ENCODE peak calls at places on chromosomes 13 and 19, in eight cellular contexts. J is H9; W is colonic mucosa; D is upper lobe of left lung; Z is right lobe of liver; F is CD4-positive, alpha-beta T cell; S is tibial nerve; Q is uterus. K is an unnamed sample. For H3K27me3, the result is how much of the 10 kb centered on the place peaks cover.

GRCh38 chr19:46815833-46816627 is 27.6 kb upstream of the SLC1A5 start:
- DNase-seq in J (no peak), W (no peak), D (no peak), Z (no peak), F (no peak), S (no peak), Q (no peak), K (no peak)

GRCh38 chr13:101489635-101490034 is 37.2 kb downstream of the ITGBL1 start:
- DNase-seq in J (no peak), W (no peak), D (no peak), Z (no peak), F (no peak), S (no peak), Q (no peak), K (no peak)

GRCh38 chr19:30360378-30361106 is 11.6 kb upstream of the ZNF536 start:
- DNase-seq in J (no peak), W (no peak), D (peak), Z (peak), F (no peak), S (no peak), Q (no peak), K (no peak)

GRCh38 chr13:111390522-111391270 is 70.3 kb downstream of the TEX29 start:
- DNase-seq in J (no peak), W (no peak), D (no peak), Z (no peak), F (no peak), S (no peak), Q (no peak), K (no peak)

GRCh38 chr19:23785982-23786381 is 27.3 kb upstream of the ZNF681 start:
- DNase-seq in J (no peak), W (no peak), D (no peak), Z (no peak), F (no peak), S (no peak), Q (no peak), K (no peak)

GRCh38 chr13:31761951-31762350 is 22.6 kb downstream of the RXFP2 start:
- DNase-seq in J (no peak), W (no peak), D (no peak), Z (no peak), F (no peak), S (no peak), Q (no peak), K (no peak)

GRCh38 chr19:29524912-29525870 is 603 bp upstream of the VSTM2B start:
- DNase-seq in J (peak), W (no peak), D (no peak), Z (no peak), F (no peak), S (no peak), Q (no peak), K (peak)

GRCh38 chr13:112722433-112723250 is 32.8 kb downstream of the ATP11A start:
- DNase-seq in J (no peak), W (no peak), D (peak), Z (no peak), F (no peak), S (no peak), Q (peak), K (no peak)

GRCh38 chr19:55980415-55980814 is 6.2 kb upstream of the NLRP5 start:
- DNase-seq in J (no peak), W (no peak), D (no peak), Z (no peak), F (no peak), S (no peak), Q (no peak), K (no peak)

GRCh38 chr13:38872693-38873092 is 117.9 kb downstream of the STOML3 start:
- DNase-seq in J (peak), W (no peak), D (peak), Z (peak), F (no peak), S (no peak), Q (peak), K (peak)

GRCh38 chr13:111031531-111031961 is 83.6 kb upstream of the ARHGEF7 start:
- DNase-seq in J (no peak), W (no peak), D (no peak), Z (no peak), F (no peak), S (no peak), Q (no peak), K (peak)

DNA sequence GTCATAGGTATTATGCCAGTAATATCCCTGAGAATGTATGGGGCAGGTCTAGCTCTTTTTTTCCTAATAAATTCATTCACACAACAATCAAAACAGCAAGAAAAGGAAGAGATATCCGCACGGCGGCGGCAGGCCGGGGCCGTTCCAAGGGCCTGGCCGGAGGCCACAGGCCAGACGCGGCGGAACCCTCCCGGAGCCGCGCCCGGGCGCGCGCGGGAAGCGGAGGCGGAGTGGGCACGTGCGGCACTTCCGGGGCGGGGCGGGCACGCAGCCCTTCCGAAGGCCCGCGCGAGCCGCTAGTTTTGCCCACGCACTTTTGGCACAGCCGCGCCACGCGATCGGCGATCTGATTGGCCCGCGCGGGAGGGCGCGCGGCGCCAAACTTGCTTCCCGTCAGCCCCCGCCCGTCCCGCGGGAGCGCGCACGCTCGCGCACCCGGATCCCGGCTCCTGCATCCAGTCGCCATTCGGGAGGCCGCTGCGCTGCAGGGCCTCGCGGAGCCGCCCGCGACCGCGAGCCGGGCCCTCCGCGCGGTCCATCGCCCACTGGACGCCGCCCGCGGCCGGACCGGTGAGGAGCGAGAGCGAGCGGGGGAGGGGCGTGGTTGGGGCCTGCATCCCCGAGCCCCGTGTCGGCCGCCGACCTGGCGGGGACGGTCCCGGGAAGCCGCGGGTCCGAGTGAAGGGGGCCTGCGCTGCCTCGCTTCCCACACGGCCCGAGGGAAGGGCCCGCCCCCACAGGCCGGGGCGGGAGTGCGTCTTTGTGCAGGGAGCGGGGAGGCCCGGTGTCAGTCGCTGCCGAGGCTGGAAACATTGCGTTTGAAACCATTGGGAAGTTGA is at the start of gene CHAMP1:
- DNase-seq in J (peak), W (peak), D (peak), Z (peak), F (peak), S (peak), Q (peak), K (peak)
- TF ChIP-seq CTCF in J (no peak), W (no peak), D (no peak), Z (no peak), F (no peak), S (no peak), Q (peak), K (no peak)

GRCh38 chr13:97235549-97236206 is 13.5 kb downstream of the MBNL2 start:
- DNase-seq in J (no peak), W (peak), D (no peak), Z (no peak), F (no peak), S (no peak), Q (no peak), K (no peak)

GRCh38 chr13:97239306-97239705 is 17.2 kb downstream of the MBNL2 start:
- DNase-seq in J (no peak), W (no peak), D (no peak), Z (no peak), F (no peak), S (no peak), Q (no peak), K (no peak)

GRCh38 chr13:97238432-97238831 is 16.3 kb downstream of the MBNL2 start:
- DNase-seq in J (no peak), W (no peak), D (no peak), Z (no peak), F (no peak), S (no peak), Q (no peak), K (no peak)

GRCh38 chr13:97238883-97239282 is 16.8 kb downstream of the MBNL2 start:
- DNase-seq in J (no peak), W (no peak), D (no peak), Z (no peak), F (no peak), S (no peak), Q (no peak), K (no peak)

DNA sequence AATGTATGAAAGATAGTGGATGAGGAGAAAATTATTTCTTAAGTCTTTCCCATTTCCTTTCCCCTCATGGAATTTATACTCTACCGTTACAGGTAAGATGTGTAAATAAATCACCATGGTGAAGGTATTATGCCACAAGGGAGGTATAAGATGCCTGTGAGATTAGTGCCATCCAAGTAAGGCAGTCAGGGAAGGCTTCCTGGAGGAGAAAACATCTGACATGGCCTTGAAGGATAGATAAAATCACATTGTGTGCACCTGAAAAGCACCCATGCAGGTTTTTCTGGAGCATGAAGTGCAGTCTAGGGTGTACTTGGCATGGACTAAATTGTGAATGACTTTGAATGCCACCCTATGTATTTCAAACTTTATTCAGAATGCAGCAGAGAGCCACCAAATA is 15.3 kb downstream of the MBNL2 start:
- DNase-seq in J (no peak), W (no peak), D (no peak), Z (no peak), F (no peak), S (no peak), Q (no peak), K (no peak)
- H3K27me3 ChIP-seq in J (under half), W (under half), D (under half), Z (under half), F (under half), S (under half), Q (under half), K (under half)

GRCh38 chr13:94710881-94711560 is 1.3 kb downstream of the SOX21 start:
- DNase-seq in J (peak), W (no peak), D (no peak), Z (no peak), F (no peak), S (no peak), Q (no peak), K (no peak)
- TF ChIP-seq CTCF in J (no peak), W (no peak), D (no peak), Z (no peak), F (no peak), S (peak), Q (no peak), K (no peak)

DNA sequence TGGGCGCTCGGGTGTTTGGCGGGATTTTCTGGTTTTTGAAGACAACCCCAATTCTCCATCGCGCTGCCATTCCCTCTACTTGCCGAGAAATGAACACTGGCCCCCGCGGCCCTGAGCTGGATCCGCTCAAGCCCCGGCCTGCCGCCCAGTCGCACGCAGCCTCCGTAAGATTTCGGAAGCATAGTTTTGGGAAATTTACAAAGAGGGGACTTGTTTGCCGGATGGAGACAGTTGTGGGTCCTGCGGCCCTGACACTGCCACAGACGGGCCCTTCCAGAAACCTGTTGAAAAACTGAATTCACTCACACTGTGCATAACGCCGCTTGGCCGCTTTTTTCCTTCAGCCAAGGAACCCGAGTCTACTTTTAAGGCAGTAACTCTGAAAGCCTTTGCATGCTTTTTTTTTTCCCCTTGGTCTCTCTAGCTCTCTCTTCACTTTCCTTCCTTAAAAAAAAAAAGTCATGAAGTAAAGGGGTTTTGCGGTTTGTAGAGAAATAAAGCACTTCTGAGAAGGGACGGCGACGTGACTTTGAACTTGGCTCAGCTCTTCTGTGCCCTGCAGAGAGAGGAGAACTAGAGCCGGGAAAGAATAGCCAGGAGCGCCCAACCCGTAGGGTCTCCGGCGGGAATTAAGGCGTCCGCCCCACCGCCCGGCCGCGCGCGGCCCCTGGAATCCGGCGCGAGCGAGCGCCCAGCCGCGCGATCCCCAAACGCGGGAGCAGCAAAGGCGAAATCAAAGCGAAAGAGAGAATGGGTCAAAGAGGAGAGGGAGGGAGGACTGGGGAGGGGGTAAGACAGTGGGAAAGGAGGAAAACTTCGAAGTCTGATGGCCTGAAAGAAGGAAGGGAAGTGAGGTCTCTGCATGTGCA is 3.4 kb upstream of the ZIC2 start:
- DNase-seq in J (peak), W (peak), D (no peak), Z (no peak), F (no peak), S (no peak), Q (no peak), K (no peak)
- H3K27me3 ChIP-seq in J (under half), W (half or more), D (half or more), Z (under half), F (half or more), S (under half), Q (half or more), K (half or more)

GRCh38 chr19:40270362-40271089 is 14.6 kb downstream of the AKT2 start:
- DNase-seq in J (peak), W (no peak), D (no peak), Z (no peak), F (no peak), S (no peak), Q (no peak), K (no peak)
- TF ChIP-seq CTCF in J (peak), W (no peak), D (no peak), Z (no peak), F (no peak), S (no peak), Q (no peak), K (no peak)

K was measured in psoas muscle.